ENCODE peak calls at places on chromosomes 11 and 22, in nine cellular contexts. One of them, this sample, is unnamed.

GRCh38 chr11:125950696-125951645 is 5.1 kb downstream of the VSIG10L2 start:
- DNase-seq in upper lobe of left lung: no peak
- DNase-seq in A549: no peak
- DNase-seq in uterus: peak
- DNase-seq in suprapubic skin: no peak
- DNase-seq in ovary: peak
- DNase-seq in right lobe of liver: no peak
- DNase-seq in tibial nerve: no peak
- DNase-seq in body of pancreas: peak
- DNase-seq in this sample: peak

GRCh38 chr22:44622147-44622427 is 79.9 kb upstream of the PRR5 start:
- DNase-seq in upper lobe of left lung: no peak
- DNase-seq in A549: peak
- DNase-seq in uterus: no peak
- DNase-seq in suprapubic skin: no peak
- DNase-seq in ovary: no peak
- DNase-seq in right lobe of liver: no peak
- DNase-seq in tibial nerve: no peak
- DNase-seq in body of pancreas: no peak
- DNase-seq in this sample: no peak

GRCh38 chr11:34029176-34029575 is 22.4 kb upstream of the CAPRIN1 start:
- DNase-seq in upper lobe of left lung: no peak
- DNase-seq in A549: no peak
- DNase-seq in uterus: no peak
- DNase-seq in suprapubic skin: no peak
- DNase-seq in ovary: no peak
- DNase-seq in right lobe of liver: no peak
- DNase-seq in tibial nerve: no peak
- DNase-seq in body of pancreas: no peak
- DNase-seq in this sample: peak

GRCh38 chr22:35601743-35602633 is 15.1 kb downstream of the MB start:
- DNase-seq in upper lobe of left lung: peak
- DNase-seq in A549: peak
- DNase-seq in uterus: no peak
- DNase-seq in suprapubic skin: no peak
- DNase-seq in ovary: no peak
- DNase-seq in right lobe of liver: no peak
- DNase-seq in tibial nerve: peak
- DNase-seq in body of pancreas: peak
- DNase-seq in this sample: no peak

GRCh38 chr22:12601870-12602779 is 2925.9 kb upstream of the OR11H1 start:
- DNase-seq in upper lobe of left lung: no peak
- DNase-seq in A549: no peak
- DNase-seq in uterus: no peak
- DNase-seq in suprapubic skin: no peak
- DNase-seq in ovary: peak
- DNase-seq in right lobe of liver: peak
- DNase-seq in tibial nerve: no peak
- DNase-seq in body of pancreas: no peak
- DNase-seq in this sample: no peak

GRCh38 chr22:32542332-32543019 is 67.9 kb downstream of the FBXO7 start:
- DNase-seq in upper lobe of left lung: no peak
- DNase-seq in A549: no peak
- DNase-seq in uterus: peak
- DNase-seq in suprapubic skin: no peak
- DNase-seq in ovary: peak
- DNase-seq in right lobe of liver: no peak
- DNase-seq in tibial nerve: peak
- DNase-seq in body of pancreas: peak
- DNase-seq in this sample: peak

GRCh38 chr22:49192857-49193250 is 634.8 kb downstream of the BRD1 start:
- DNase-seq in upper lobe of left lung: no peak
- DNase-seq in A549: no peak
- DNase-seq in uterus: no peak
- DNase-seq in suprapubic skin: no peak
- DNase-seq in ovary: no peak
- DNase-seq in right lobe of liver: no peak
- DNase-seq in tibial nerve: no peak
- DNase-seq in body of pancreas: no peak
- DNase-seq in this sample: no peak

GRCh38 chr11:69700278-69701140 is 3.3 kb downstream of the FGF19 start:
- DNase-seq in upper lobe of left lung: peak
- DNase-seq in A549: peak
- DNase-seq in uterus: no peak
- DNase-seq in suprapubic skin: no peak
- DNase-seq in ovary: peak
- DNase-seq in right lobe of liver: peak
- DNase-seq in tibial nerve: peak
- DNase-seq in body of pancreas: peak
- DNase-seq in this sample: no peak

GRCh38 chr11:38384568-38384967 is 1786.5 kb upstream of the RAG2 start:
- DNase-seq in upper lobe of left lung: no peak
- DNase-seq in A549: no peak
- DNase-seq in uterus: no peak
- DNase-seq in suprapubic skin: no peak
- DNase-seq in ovary: no peak
- DNase-seq in right lobe of liver: no peak
- DNase-seq in tibial nerve: peak
- DNase-seq in body of pancreas: no peak
- DNase-seq in this sample: no peak

GRCh38 chr11:119747868-119748660 is 19.1 kb upstream of the NECTIN1 start:
- DNase-seq in upper lobe of left lung: no peak
- DNase-seq in A549: no peak
- DNase-seq in uterus: no peak
- DNase-seq in suprapubic skin: peak
- DNase-seq in ovary: no peak
- DNase-seq in right lobe of liver: no peak
- DNase-seq in tibial nerve: no peak
- DNase-seq in body of pancreas: peak
- DNase-seq in this sample: no peak

GRCh38 chr11:68263444-68264035 is 8.2 kb downstream of the C11orf24 start:
- DNase-seq in upper lobe of left lung: no peak
- DNase-seq in A549: no peak
- DNase-seq in uterus: no peak
- DNase-seq in suprapubic skin: no peak
- DNase-seq in ovary: no peak
- DNase-seq in right lobe of liver: peak
- DNase-seq in tibial nerve: no peak
- DNase-seq in body of pancreas: no peak
- DNase-seq in this sample: no peak

GRCh38 chr11:86688398-86689179 is 16.2 kb upstream of the ME3 start:
- DNase-seq in upper lobe of left lung: peak
- DNase-seq in A549: peak
- DNase-seq in uterus: no peak
- DNase-seq in suprapubic skin: no peak
- DNase-seq in ovary: no peak
- DNase-seq in right lobe of liver: no peak
- DNase-seq in tibial nerve: no peak
- DNase-seq in body of pancreas: no peak
- DNase-seq in this sample: no peak

GRCh38 chr22:36329217-36330078 is 58.3 kb downstream of the MYH9 start:
- DNase-seq in upper lobe of left lung: no peak
- DNase-seq in A549: peak
- DNase-seq in uterus: peak
- DNase-seq in suprapubic skin: no peak
- DNase-seq in ovary: peak
- DNase-seq in right lobe of liver: peak
- DNase-seq in tibial nerve: no peak
- DNase-seq in body of pancreas: peak
- DNase-seq in this sample: peak

GRCh38 chr11:9210922-9211320 is 54.2 kb downstream of the DENND5A start:
- DNase-seq in upper lobe of left lung: no peak
- DNase-seq in A549: no peak
- DNase-seq in uterus: no peak
- DNase-seq in suprapubic skin: no peak
- DNase-seq in ovary: no peak
- DNase-seq in right lobe of liver: no peak
- DNase-seq in tibial nerve: no peak
- DNase-seq in body of pancreas: no peak
- DNase-seq in this sample: no peak

GRCh38 chr11:17494019-17494418 is 17.4 kb upstream of the ABCC8 start:
- DNase-seq in upper lobe of left lung: no peak
- DNase-seq in A549: no peak
- DNase-seq in uterus: no peak
- DNase-seq in suprapubic skin: no peak
- DNase-seq in ovary: no peak
- DNase-seq in right lobe of liver: no peak
- DNase-seq in tibial nerve: no peak
- DNase-seq in body of pancreas: no peak
- DNase-seq in this sample: no peak

GRCh38 chr22:22394589-22394988 is 114.0 kb downstream of the ZNF280B start:
- DNase-seq in upper lobe of left lung: no peak
- DNase-seq in A549: no peak
- DNase-seq in uterus: no peak
- DNase-seq in suprapubic skin: no peak
- DNase-seq in ovary: no peak
- DNase-seq in right lobe of liver: no peak
- DNase-seq in tibial nerve: no peak
- DNase-seq in body of pancreas: no peak
- DNase-seq in this sample: peak

GRCh38 chr11:124837491-124837856 is 27.8 kb upstream of the ROBO3 start:
- DNase-seq in upper lobe of left lung: no peak
- DNase-seq in A549: peak
- DNase-seq in uterus: no peak
- DNase-seq in suprapubic skin: no peak
- DNase-seq in ovary: no peak
- DNase-seq in right lobe of liver: no peak
- DNase-seq in tibial nerve: peak
- DNase-seq in body of pancreas: no peak
- DNase-seq in this sample: no peak

DNA sequence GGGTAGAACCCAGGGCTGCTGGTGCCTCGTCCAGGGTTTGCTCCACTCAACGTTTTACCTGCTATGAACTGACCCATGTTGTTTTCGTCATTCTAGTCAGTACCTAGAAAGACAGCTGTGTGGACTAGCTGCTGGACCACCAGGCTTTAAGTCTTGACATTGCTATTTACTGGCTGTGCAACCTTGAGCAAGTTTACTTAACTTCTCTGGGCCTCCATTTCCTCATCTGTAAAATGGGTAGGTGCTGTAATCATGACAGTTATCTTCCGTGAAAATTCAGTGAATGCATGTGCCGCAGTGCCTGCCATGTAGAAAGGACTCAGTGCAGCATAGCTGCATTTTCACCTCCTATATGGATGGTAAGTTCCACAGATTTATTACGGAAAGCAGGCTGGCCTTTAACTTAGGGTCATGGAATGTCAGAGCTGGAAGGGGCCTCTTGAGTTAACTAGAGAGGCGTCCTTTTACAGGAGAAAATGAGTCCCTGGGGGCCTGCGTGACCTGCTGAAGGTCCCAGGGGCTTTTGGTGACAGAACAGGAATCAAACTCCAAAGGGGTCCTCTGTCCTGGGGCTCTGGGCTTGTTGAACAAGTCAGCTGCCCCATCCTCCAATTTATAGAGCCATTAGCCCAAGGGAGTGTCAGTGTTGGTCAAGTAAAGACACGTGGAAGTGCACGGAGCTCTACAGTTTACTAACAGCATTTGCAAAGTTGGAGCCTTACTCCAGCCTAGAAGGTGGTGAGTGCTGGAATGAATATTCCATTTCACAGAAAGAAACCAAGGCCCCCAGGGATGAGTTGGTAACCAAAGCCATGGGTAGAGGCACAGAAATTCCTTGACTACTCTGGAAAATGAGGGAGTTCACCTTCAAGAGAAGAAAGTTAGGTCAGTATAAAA is 12.0 kb upstream of the MALAT1 start:
- DNase-seq in upper lobe of left lung: no peak
- DNase-seq in A549: no peak
- DNase-seq in uterus: no peak
- DNase-seq in suprapubic skin: no peak
- DNase-seq in ovary: peak
- DNase-seq in right lobe of liver: no peak
- DNase-seq in tibial nerve: no peak
- DNase-seq in body of pancreas: no peak
- DNase-seq in this sample: no peak
- H3K4me3 ChIP-seq in upper lobe of left lung: no peak
- H3K4me3 ChIP-seq in A549: no peak
- H3K4me3 ChIP-seq in uterus: no peak
- H3K4me3 ChIP-seq in suprapubic skin: no peak
- H3K4me3 ChIP-seq in ovary: no peak
- H3K4me3 ChIP-seq in right lobe of liver: no peak
- H3K4me3 ChIP-seq in tibial nerve: no peak
- H3K4me3 ChIP-seq in body of pancreas: no peak
- H3K4me3 ChIP-seq in this sample: no peak

GRCh38 chr11:111353776-111354600 is 25.1 kb downstream of the POU2AF1 start:
- DNase-seq in upper lobe of left lung: no peak
- DNase-seq in A549: no peak
- DNase-seq in uterus: no peak
- DNase-seq in suprapubic skin: no peak
- DNase-seq in ovary: no peak
- DNase-seq in right lobe of liver: no peak
- DNase-seq in tibial nerve: no peak
- DNase-seq in body of pancreas: no peak
- DNase-seq in this sample: no peak
- TF ChIP-seq POLR2A in upper lobe of left lung: no peak
- TF ChIP-seq POLR2A in A549: no peak
- TF ChIP-seq POLR2A in uterus: no peak
- TF ChIP-seq POLR2A in suprapubic skin: no peak
- TF ChIP-seq POLR2A in ovary: no peak
- TF ChIP-seq POLR2A in right lobe of liver: no peak
- TF ChIP-seq POLR2A in tibial nerve: no peak
- TF ChIP-seq POLR2A in body of pancreas: no peak
- TF ChIP-seq POLR2A in this sample: no peak

DNA sequence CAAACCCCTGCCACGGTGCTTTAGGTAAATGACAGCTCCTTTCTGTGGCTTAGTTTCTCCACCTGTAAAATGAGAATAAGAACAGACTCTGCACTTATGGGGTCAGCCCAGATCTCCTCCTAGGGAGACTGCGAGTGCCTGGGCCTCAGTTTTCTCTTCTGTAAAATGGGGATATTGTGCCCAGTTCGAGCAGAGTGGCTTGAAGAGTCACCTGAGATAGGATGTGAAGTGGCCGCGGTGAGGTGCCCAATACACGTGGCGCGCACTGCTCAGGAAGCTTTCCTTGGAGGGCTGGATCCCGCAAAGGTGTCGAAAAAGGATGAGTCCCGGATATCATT is 467 bp upstream of the EMID1 start:
- DNase-seq in upper lobe of left lung: no peak
- DNase-seq in A549: no peak
- DNase-seq in uterus: no peak
- DNase-seq in suprapubic skin: no peak
- DNase-seq in ovary: no peak
- DNase-seq in right lobe of liver: no peak
- DNase-seq in tibial nerve: no peak
- DNase-seq in body of pancreas: peak
- DNase-seq in this sample: no peak
- H3K4me3 ChIP-seq in upper lobe of left lung: peak
- H3K4me3 ChIP-seq in A549: peak
- H3K4me3 ChIP-seq in uterus: peak
- H3K4me3 ChIP-seq in suprapubic skin: peak
- H3K4me3 ChIP-seq in ovary: peak
- H3K4me3 ChIP-seq in right lobe of liver: peak
- H3K4me3 ChIP-seq in tibial nerve: no peak
- H3K4me3 ChIP-seq in body of pancreas: no peak
- H3K4me3 ChIP-seq in this sample: no peak

DNA sequence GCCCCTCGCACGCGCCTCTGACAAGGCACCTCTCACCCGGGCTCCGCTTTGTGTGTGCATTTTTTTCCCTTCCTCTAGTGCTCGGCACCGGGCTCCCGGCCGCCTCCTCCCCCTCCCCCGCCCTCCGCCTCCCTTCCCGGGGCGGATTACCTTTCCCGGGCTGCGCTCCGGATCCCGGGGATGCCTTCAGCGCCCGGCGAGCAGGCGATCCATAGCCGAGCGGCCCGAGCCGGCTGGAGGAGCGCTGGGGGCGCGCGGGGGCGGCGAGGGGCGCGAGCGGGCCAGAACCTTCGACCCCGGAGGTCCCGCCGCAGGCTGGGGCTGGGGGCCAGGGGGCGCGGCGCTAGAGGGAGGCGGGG is 282 bp downstream of the MPPED2 start:
- DNase-seq in upper lobe of left lung: no peak
- DNase-seq in A549: no peak
- DNase-seq in uterus: peak
- DNase-seq in suprapubic skin: no peak
- DNase-seq in ovary: peak
- DNase-seq in right lobe of liver: peak
- DNase-seq in tibial nerve: no peak
- DNase-seq in body of pancreas: peak
- DNase-seq in this sample: peak
- TF ChIP-seq POLR2A in upper lobe of left lung: no peak
- TF ChIP-seq POLR2A in A549: no peak
- TF ChIP-seq POLR2A in uterus: no peak
- TF ChIP-seq POLR2A in suprapubic skin: no peak
- TF ChIP-seq POLR2A in ovary: no peak
- TF ChIP-seq POLR2A in right lobe of liver: no peak
- TF ChIP-seq POLR2A in tibial nerve: no peak
- TF ChIP-seq POLR2A in body of pancreas: no peak
- TF ChIP-seq POLR2A in this sample: no peak

This sample was measured in transverse colon.